ENCODE peak calls at places on chromosome 19, in four cellular contexts. T, A, I and E are unnamed samples.
A peak's percentile ranks its signal among the peaks of the same experiment; 100 is the strongest.

GRCh38 chr19:23318143-23318542 is 67.9 kb upstream of the ZNF724 start:
- DNase-seq in T (no peak), A (no peak), I (no peak), E (no peak)

GRCh38 chr19:33698576-33699435 is 77.1 kb downstream of the CHST8 start:
- DNase-seq in T (no peak), A (no peak), I (no peak), E (no peak)

GRCh38 chr19:13098291-13099072 is 4.2 kb downstream of the LYL1 start:
- DNase-seq in T (peak; percentile 62), A (no peak), I (no peak), E (no peak)

GRCh38 chr19:27905074-27905473 is 1307.9 kb downstream of the UQCRFS1 start:
- DNase-seq in T (no peak), A (no peak), I (no peak), E (no peak)

GRCh38 chr19:18906605-18907519 is 10.9 kb upstream of the CERS1 start:
- DNase-seq in T (no peak), A (no peak), I (no peak), E (no peak)

GRCh38 chr19:28841531-28841930 is 371.4 kb downstream of the UQCRFS1 start:
- DNase-seq in T (no peak), A (no peak), I (no peak), E (no peak)

GRCh38 chr19:42512743-42513304 is 15.5 kb downstream of the CEACAM1 start:
- DNase-seq in T (no peak), A (no peak), I (no peak), E (no peak)

GRCh38 chr19:29666634-29667389 is 1.6 kb downstream of the PLEKHF1 start:
- DNase-seq in T (peak; percentile 32), A (no peak), I (peak; percentile 55), E (no peak)

GRCh38 chr19:19632661-19633060 is 4.6 kb upstream of the LPAR2 start:
- DNase-seq in T (no peak), A (no peak), I (no peak), E (no peak)

GRCh38 chr19:4396949-4397783 is 3.2 kb downstream of the SH3GL1 start:
- DNase-seq in T (no peak), A (no peak), I (no peak), E (no peak)

GRCh38 chr19:35220315-35220921 is 8.1 kb downstream of the FAM187B start:
- DNase-seq in T (peak; percentile 74), A (no peak), I (no peak), E (no peak)

GRCh38 chr19:13060233-13060963 is 42.3 kb downstream of the LYL1 start:
- DNase-seq in T (no peak), A (no peak), I (peak; percentile 90), E (no peak)

GRCh38 chr19:19110410-19111137 is 27.7 kb downstream of the TMEM161A start:
- DNase-seq in T (no peak), A (no peak), I (no peak), E (no peak)

GRCh38 chr19:32464279-32464678 is 58.7 kb downstream of the DPY19L3 start:
- DNase-seq in T (no peak), A (no peak), I (no peak), E (no peak)

GRCh38 chr19:45773384-45773783 is 4.3 kb upstream of the SIX5 start:
- DNase-seq in T (no peak), A (no peak), I (no peak), E (no peak)

GRCh38 chr19:32343550-32344262 is 1.7 kb upstream of the ZNF507 start:
- DNase-seq in T (no peak), A (no peak), I (peak; percentile 16), E (peak; percentile 46)

GRCh38 chr19:6947745-6948144 is 60.4 kb downstream of the ADGRE1 start:
- DNase-seq in T (no peak), A (no peak), I (peak; percentile 3), E (peak; percentile 68)

GRCh38 chr19:18850560-18851375 is 19.0 kb downstream of the UPF1 start:
- DNase-seq in T (no peak), A (no peak), I (no peak), E (no peak)

GRCh38 chr19:18002347-18002850 is 5.6 kb upstream of the ARRDC2 start:
- DNase-seq in T (no peak), A (no peak), I (no peak), E (no peak)

GRCh38 chr19:311813-312261 is 20.6 kb upstream of the PLPP2 start:
- DNase-seq in T (no peak), A (no peak), I (no peak), E (no peak)

GRCh38 chr19:43768273-43769050 is 12.3 kb downstream of the KCNN4 start:
- DNase-seq in T (no peak), A (no peak), I (no peak), E (no peak)

GRCh38 chr19:6667114-6667627 is 2.8 kb downstream of the TNFSF14 start:
- DNase-seq in T (peak; percentile 53), A (no peak), I (no peak), E (no peak)

GRCh38 chr19:13764821-13765394 is 586 bp downstream of the MRI1 start:
- DNase-seq in T (peak; percentile 32), A (no peak), I (no peak), E (no peak)

GRCh38 chr19:55261671-55262126 is 2.9 kb upstream of the PPP6R1 start:
- DNase-seq in T (peak; percentile 45), A (no peak), I (no peak), E (no peak)

GRCh38 chr19:10203686-10204085 is 8.9 kb upstream of the DNMT1 start:
- DNase-seq in T (no peak), A (no peak), I (no peak), E (no peak)

GRCh38 chr19:18060472-18060871 is 26.3 kb downstream of the IL12RB1 start:
- DNase-seq in T (peak; percentile 53), A (no peak), I (no peak), E (no peak)

GRCh38 chr19:43765109-43765876 is 10.5 kb upstream of the SMG9 start:
- DNase-seq in T (no peak), A (no peak), I (peak; percentile 30), E (peak; percentile 93)

GRCh38 chr19:4969772-4970531 is 1.0 kb downstream of the KDM4B start:
- DNase-seq in T (no peak), A (no peak), I (no peak), E (no peak)

GRCh38 chr19:28884786-28885476 is 328.0 kb downstream of the UQCRFS1 start:
- DNase-seq in T (no peak), A (no peak), I (no peak), E (no peak)

GRCh38 chr19:52274191-52274590 is 4.8 kb downstream of the ZNF766 start:
- DNase-seq in T (no peak), A (no peak), I (no peak), E (no peak)

GRCh38 chr19:1066748-1067340 is at the start of gene ARHGAP45:
- DNase-seq in T (peak; percentile 59), A (no peak), I (no peak), E (no peak)

GRCh38 chr19:13234518-13234917 is 84.3 kb downstream of the IER2 start:
- DNase-seq in T (peak; percentile 92), A (peak; percentile 31), I (peak; percentile 42), E (peak; percentile 51)

GRCh38 chr19:33871605-33872004 is 74.9 kb downstream of the KCTD15 start:
- DNase-seq in T (no peak), A (no peak), I (no peak), E (no peak)

GRCh38 chr19:5423567-5424125 is 31.6 kb upstream of the ZNRF4 start:
- DNase-seq in T (no peak), A (no peak), I (no peak), E (no peak)

GRCh38 chr19:41563847-41564514 is 12.0 kb upstream of the CEACAM21 start:
- DNase-seq in T (no peak), A (no peak), I (no peak), E (peak; percentile 35)

GRCh38 chr19:56983148-56983547 is 136.6 kb upstream of the USP29 start:
- DNase-seq in T (no peak), A (no peak), I (no peak), E (no peak)
- H3K4me1 ChIP-seq in T (no peaks in the 10 kb centered on the region), A (no peaks in the 10 kb centered on the region), I (peaks cover 44% of the 10 kb centered on the region), E (no peaks in the 10 kb centered on the region)

GRCh38 chr19:3231288-3231687 is 6.8 kb downstream of the CELF5 start:
- DNase-seq in T (no peak), A (no peak), I (no peak), E (no peak)
- TF ChIP-seq PHF8 in T (no peak), A (no peak), I (no peak), E (no peak)

GRCh38 chr19:47098608-47099007 is 15.0 kb downstream of the ZC3H4 start:
- DNase-seq in T (no peak), A (no peak), I (no peak), E (no peak)
- H3K4me1 ChIP-seq in T (peaks cover 33% of the 10 kb centered on the region), A (peaks cover 2% of the 10 kb centered on the region), I (peaks cover 84% of the 10 kb centered on the region), E (peaks cover 26% of the 10 kb centered on the region)

GRCh38 chr19:39592381-39592780 is 9.9 kb upstream of the LGALS13 start:
- DNase-seq in T (no peak), A (no peak), I (no peak), E (no peak)

GRCh38 chr19:39590265-39590664 is 12.1 kb upstream of the LGALS13 start:
- DNase-seq in T (no peak), A (no peak), I (no peak), E (no peak)

GRCh38 chr19:39582891-39583625 is 19.3 kb upstream of the LGALS13 start:
- DNase-seq in T (no peak), A (no peak), I (no peak), E (no peak)

GRCh38 chr19:39587496-39587895 is 14.8 kb upstream of the LGALS13 start:
- DNase-seq in T (no peak), A (no peak), I (no peak), E (no peak)

DNA sequence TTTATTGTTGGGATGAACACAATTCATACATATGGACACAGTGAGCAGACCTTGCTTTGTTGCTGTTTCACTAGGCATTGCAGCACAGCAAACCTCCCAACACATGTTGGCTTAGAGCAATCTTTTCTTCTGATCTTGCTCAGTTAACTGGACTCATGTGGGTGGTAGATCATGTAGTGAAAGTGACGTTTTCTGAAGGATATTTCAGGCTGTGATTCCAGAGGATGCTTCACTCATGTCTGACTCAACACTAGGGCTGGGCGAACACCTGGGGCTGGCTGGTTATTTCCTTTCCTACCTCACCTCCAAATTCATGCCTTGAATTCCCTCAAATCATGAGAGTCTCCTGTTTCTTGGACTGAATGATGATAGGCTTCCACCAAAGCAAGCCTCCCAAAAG is 14.3 kb upstream of the LGALS13 start:
- DNase-seq in T (no peak), A (no peak), I (no peak), E (no peak)
- TF ChIP-seq PHF8 in T (no peak), A (no peak), I (no peak), E (no peak)

DNA sequence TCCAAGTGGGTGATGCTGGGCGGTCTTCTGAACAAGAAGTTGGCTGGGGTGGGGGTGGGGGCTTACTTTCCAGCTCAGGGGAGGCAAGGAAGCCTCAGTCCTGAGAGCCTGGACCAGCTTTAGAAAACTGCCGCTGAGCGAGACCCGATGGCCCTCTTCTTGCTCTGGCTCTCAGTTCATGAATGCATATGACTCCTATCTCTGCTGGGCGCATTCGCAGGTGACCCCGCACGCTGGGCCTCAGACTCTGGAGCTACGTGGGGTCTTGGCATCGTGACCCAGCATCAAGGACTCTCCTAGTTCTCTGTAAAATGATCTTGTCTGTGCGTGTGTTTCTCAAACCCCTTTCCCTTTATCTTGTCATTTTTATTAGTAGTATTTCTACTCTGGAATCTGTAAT is 19.7 kb downstream of the PRAM1 start:
- DNase-seq in T (no peak), A (no peak), I (no peak), E (no peak)
- H3K4me1 ChIP-seq in T (peaks cover 12% of the 10 kb centered on the region), A (no peaks in the 10 kb centered on the region), I (no peaks in the 10 kb centered on the region), E (no peaks in the 10 kb centered on the region)

GRCh38 chr19:15240539-15240938 is 8.3 kb upstream of the EPHX3 start:
- DNase-seq in T (no peak), A (no peak), I (no peak), E (no peak)
- TF ChIP-seq PHF8 in T (no peak), A (no peak), I (no peak), E (no peak)